ENCODE peak calls at places on chromosomes 7 and 10, in four cellular contexts. Z is HEK293T; G is CD8-positive, alpha-beta memory T cell; B is neural crest cell. Y is an unnamed sample.

GRCh38 chr10:2334542-2334941 is 597.2 kb upstream of the ADARB2 start:
- DNase-seq in Z (no peak), G (no peak), B (no peak), Y (no peak)

GRCh38 chr7:19116121-19117080 is 1.0 kb downstream of the TWIST1 start:
- DNase-seq in Z (peak; percentile 36), G (no peak), B (no peak), Y (no peak)

GRCh38 chr7:155798673-155799439 is 13.4 kb downstream of the SHH start:
- DNase-seq in Z (no peak), G (no peak), B (no peak), Y (no peak)

GRCh38 chr10:17143055-17143690 is 13.6 kb upstream of the CUBN start:
- DNase-seq in Z (no peak), G (no peak), B (no peak), Y (no peak)

GRCh38 chr7:131203291-131203976 is 124.2 kb upstream of the MKLN1 start:
- DNase-seq in Z (no peak), G (no peak), B (no peak), Y (no peak)

GRCh38 chr7:128405345-128406146 is 4.2 kb downstream of the IMPDH1 start:
- DNase-seq in Z (peak; percentile 75), G (peak; percentile 63), B (peak; percentile 47), Y (peak; percentile 62)

GRCh38 chr10:121999301-121999700 is 10.3 kb downstream of the TACC2 start:
- DNase-seq in Z (no peak), G (no peak), B (no peak), Y (no peak)

GRCh38 chr7:21967500-21968099 is 21.9 kb upstream of the CDCA7L start:
- DNase-seq in Z (no peak), G (peak; percentile 36), B (no peak), Y (peak; percentile 46)

GRCh38 chr7:108193593-108194498 is 63.7 kb upstream of the LAMB4 start:
- DNase-seq in Z (no peak), G (no peak), B (no peak), Y (no peak)

GRCh38 chr7:92534572-92534971 is 6.0 kb downstream of the RBM48 start:
- DNase-seq in Z (no peak), G (no peak), B (no peak), Y (no peak)

GRCh38 chr7:155269766-155270585 is 27.7 kb upstream of the INSIG1 start:
- DNase-seq in Z (no peak), G (no peak), B (no peak), Y (no peak)

GRCh38 chr10:125101581-125101980 is 58.8 kb downstream of the CTBP2 start:
- DNase-seq in Z (no peak), G (no peak), B (no peak), Y (no peak)

GRCh38 chr7:116441534-116441933 is 58.0 kb upstream of the CAV2 start:
- DNase-seq in Z (no peak), G (no peak), B (no peak), Y (no peak)

GRCh38 chr10:3902054-3902808 is 117.2 kb upstream of the KLF6 start:
- DNase-seq in Z (no peak), G (no peak), B (no peak), Y (peak; percentile 43)

GRCh38 chr7:91940171-91940570 is 491 bp upstream of the AKAP9 start:
- DNase-seq in Z (peak; percentile 48), G (peak; percentile 44), B (peak; percentile 11), Y (peak; percentile 27)

GRCh38 chr10:43839973-43840372 is 191.3 kb upstream of the ZNF32 start:
- DNase-seq in Z (no peak), G (no peak), B (no peak), Y (no peak)

GRCh38 chr10:68212721-68213352 is 19.1 kb downstream of the ATOH7 start:
- DNase-seq in Z (peak; percentile 33), G (peak; percentile 18), B (no peak), Y (peak; percentile 4)

GRCh38 chr7:46610746-46611145 is 689.7 kb upstream of the IGFBP3 start:
- DNase-seq in Z (no peak), G (no peak), B (no peak), Y (no peak)

GRCh38 chr10:86888585-86889381 is 68.6 kb downstream of the MMRN2 start:
- DNase-seq in Z (no peak), G (no peak), B (no peak), Y (no peak)

GRCh38 chr7:82443044-82443800 is at the start of gene CACNA2D1:
- DNase-seq in Z (peak; percentile 57), G (no peak), B (peak; percentile 59), Y (no peak)

GRCh38 chr10:13990918-13991317 is 339.8 kb downstream of the FRMD4A start:
- DNase-seq in Z (no peak), G (no peak), B (no peak), Y (no peak)

GRCh38 chr7:129903935-129904334 is 48.8 kb downstream of the UBE2H start:
- DNase-seq in Z (no peak), G (no peak), B (no peak), Y (no peak)

GRCh38 chr7:18212308-18212707 is 184.7 kb upstream of the PRPS1L1 start:
- DNase-seq in Z (no peak), G (no peak), B (no peak), Y (no peak)

GRCh38 chr7:76060842-76061241 is 12.9 kb downstream of the MDH2 start:
- DNase-seq in Z (no peak), G (no peak), B (no peak), Y (no peak)

GRCh38 chr7:13880789-13881188 is 108.7 kb downstream of the ETV1 start:
- DNase-seq in Z (no peak), G (no peak), B (no peak), Y (no peak)

GRCh38 chr10:101046332-101047238 is 15.2 kb upstream of the KAZALD1 start:
- DNase-seq in Z (no peak), G (no peak), B (no peak), Y (no peak)

GRCh38 chr7:149729983-149730801 is 43.2 kb downstream of the ZNF467 start:
- DNase-seq in Z (no peak), G (no peak), B (no peak), Y (no peak)

GRCh38 chr10:34664706-34665105 is 150.4 kb downstream of the PARD3 start:
- DNase-seq in Z (no peak), G (no peak), B (no peak), Y (no peak)

GRCh38 chr7:80134536-80135305 is at the start of gene GNAI1:
- DNase-seq in Z (peak; percentile 63), G (peak; percentile 44), B (peak; percentile 75), Y (peak; percentile 3)

GRCh38 chr10:97701438-97702064 is 12.0 kb upstream of the MARVELD1 start:
- DNase-seq in Z (peak; percentile 89), G (peak; percentile 53), B (peak; percentile 47), Y (peak; percentile 53)

GRCh38 chr7:87414400-87415188 is 60.9 kb downstream of the ABCB4 start:
- DNase-seq in Z (no peak), G (no peak), B (no peak), Y (no peak)

GRCh38 chr7:140639366-140640053 is 1.1 kb downstream of the DENND2A start:
- DNase-seq in Z (no peak), G (no peak), B (no peak), Y (no peak)

GRCh38 chr7:84998665-84999064 is 188.2 kb downstream of the SEMA3D start:
- DNase-seq in Z (no peak), G (no peak), B (no peak), Y (no peak)

GRCh38 chr10:84256510-84257342 is 11.9 kb downstream of the RGR start:
- DNase-seq in Z (no peak), G (peak; percentile 26), B (peak; percentile 68), Y (peak; percentile 7)

GRCh38 chr7:54629771-54630170 is 87.6 kb downstream of the VSTM2A start:
- DNase-seq in Z (no peak), G (no peak), B (no peak), Y (no peak)

GRCh38 chr7:128178611-128179010 is 62.5 kb upstream of the LEP start:
- DNase-seq in Z (no peak), G (no peak), B (no peak), Y (no peak)

Y was measured in immature natural killer cell.